ENCODE peak calls at places on chromosomes 5 and 9, in ten cellular contexts. V, I, M, S, L, D, N, R, J and W are unnamed samples.

GRCh38 chr9:98118640-98119601 is at the start of gene TRIM14:
- DNase-seq in V (peak), I (peak), M (peak), S (peak), L (peak), D (no peak), N (peak), R (no peak), J (peak), W (peak)

GRCh38 chr5:169013208-169013728 is 287.7 kb downstream of the SLIT3 start:
- DNase-seq in V (no peak), I (no peak), M (no peak), S (no peak), L (no peak), D (no peak), N (no peak), R (no peak), J (no peak), W (no peak)

GRCh38 chr9:72297516-72297915 is 67.5 kb downstream of the ZFAND5 start:
- DNase-seq in V (no peak), I (no peak), M (no peak), S (no peak), L (no peak), D (no peak), N (no peak), R (no peak), J (no peak), W (no peak)

GRCh38 chr9:137461663-137462395 is 2.7 kb upstream of the NSMF start:
- DNase-seq in V (peak), I (no peak), M (peak), S (peak), L (peak), D (peak), N (peak), R (no peak), J (peak), W (peak)

GRCh38 chr9:18982246-18982589 is 50.8 kb downstream of the SAXO1 start:
- DNase-seq in V (no peak), I (no peak), M (no peak), S (no peak), L (no peak), D (no peak), N (no peak), R (no peak), J (no peak), W (no peak)

GRCh38 chr9:112050544-112051475 is 124.3 kb downstream of the SUSD1 start:
- DNase-seq in V (peak), I (peak), M (peak), S (no peak), L (peak), D (no peak), N (no peak), R (no peak), J (peak), W (no peak)

GRCh38 chr5:109315245-109315644 is 94.5 kb downstream of the PJA2 start:
- DNase-seq in V (no peak), I (no peak), M (no peak), S (no peak), L (no peak), D (no peak), N (no peak), R (no peak), J (no peak), W (no peak)

GRCh38 chr9:8779478-8779877 is 979.9 kb upstream of the DMAC1 start:
- DNase-seq in V (no peak), I (no peak), M (no peak), S (no peak), L (no peak), D (no peak), N (no peak), R (no peak), J (no peak), W (no peak)

GRCh38 chr5:93279292-93279974 is 301.6 kb downstream of the NR2F1-AS1 start:
- DNase-seq in V (no peak), I (no peak), M (no peak), S (no peak), L (no peak), D (no peak), N (no peak), R (no peak), J (no peak), W (no peak)

GRCh38 chr5:53956632-53957031 is 353.7 kb downstream of the ARL15 start:
- DNase-seq in V (no peak), I (no peak), M (no peak), S (no peak), L (no peak), D (no peak), N (no peak), R (no peak), J (no peak), W (no peak)

GRCh38 chr5:171318026-171318425 is 9.0 kb downstream of the TLX3 start:
- DNase-seq in V (no peak), I (no peak), M (no peak), S (no peak), L (no peak), D (no peak), N (no peak), R (no peak), J (no peak), W (peak)

GRCh38 chr9:76667521-76667957 is 96.7 kb upstream of the PCA3 start:
- DNase-seq in V (no peak), I (no peak), M (no peak), S (peak), L (no peak), D (no peak), N (no peak), R (no peak), J (no peak), W (no peak)

GRCh38 chr5:172903790-172904189 is 55.4 kb upstream of the RPL26L1 start:
- DNase-seq in V (peak), I (peak), M (peak), S (no peak), L (peak), D (no peak), N (no peak), R (peak), J (peak), W (peak)
- H3K27ac ChIP-seq in V (peak), I (peak), M (peak), S (no peak), L (peak), D (no peak), N (no peak), R (peak), J (peak), W (peak)

DNA sequence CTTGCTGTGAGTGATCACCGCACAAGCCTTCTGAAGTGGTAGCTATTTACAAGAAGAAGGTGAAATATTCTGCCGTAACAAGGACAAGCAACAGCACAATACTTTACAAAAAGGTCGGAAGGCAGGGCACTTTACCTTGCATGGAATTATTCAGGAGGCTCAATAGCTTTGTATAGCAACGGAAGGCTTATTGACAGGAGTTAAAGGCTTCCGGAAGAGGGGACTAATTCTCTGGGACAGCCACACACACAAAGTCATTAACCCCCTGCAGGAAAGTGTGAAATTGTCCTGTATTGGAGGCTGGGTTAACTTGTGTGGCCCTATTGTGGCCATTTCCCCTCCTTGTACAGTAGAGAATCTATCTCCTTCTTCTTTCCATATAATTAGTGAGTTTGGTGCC is 199.3 kb upstream of the SEMA6A start:
- DNase-seq in V (no peak), I (no peak), M (no peak), S (no peak), L (no peak), D (no peak), N (no peak), R (no peak), J (no peak), W (no peak)
- H3K27ac ChIP-seq in V (no peak), I (no peak), M (no peak), S (no peak), L (no peak), D (no peak), N (no peak), R (no peak), J (no peak), W (no peak)

GRCh38 chr5:134459491-134459890 is 47.8 kb upstream of the CDKN2AIPNL start:
- DNase-seq in V (no peak), I (no peak), M (no peak), S (no peak), L (no peak), D (no peak), N (no peak), R (no peak), J (no peak), W (peak)

GRCh38 chr5:134458676-134459403 is 47.2 kb upstream of the CDKN2AIPNL start:
- DNase-seq in V (no peak), I (no peak), M (no peak), S (no peak), L (no peak), D (no peak), N (no peak), R (no peak), J (peak), W (peak)

GRCh38 chr5:134456825-134457224 is 45.1 kb upstream of the CDKN2AIPNL start:
- DNase-seq in V (no peak), I (no peak), M (no peak), S (no peak), L (no peak), D (no peak), N (no peak), R (no peak), J (no peak), W (peak)

GRCh38 chr5:134458234-134458633 is 46.6 kb upstream of the CDKN2AIPNL start:
- DNase-seq in V (no peak), I (no peak), M (no peak), S (no peak), L (peak), D (no peak), N (no peak), R (no peak), J (peak), W (peak)

DNA sequence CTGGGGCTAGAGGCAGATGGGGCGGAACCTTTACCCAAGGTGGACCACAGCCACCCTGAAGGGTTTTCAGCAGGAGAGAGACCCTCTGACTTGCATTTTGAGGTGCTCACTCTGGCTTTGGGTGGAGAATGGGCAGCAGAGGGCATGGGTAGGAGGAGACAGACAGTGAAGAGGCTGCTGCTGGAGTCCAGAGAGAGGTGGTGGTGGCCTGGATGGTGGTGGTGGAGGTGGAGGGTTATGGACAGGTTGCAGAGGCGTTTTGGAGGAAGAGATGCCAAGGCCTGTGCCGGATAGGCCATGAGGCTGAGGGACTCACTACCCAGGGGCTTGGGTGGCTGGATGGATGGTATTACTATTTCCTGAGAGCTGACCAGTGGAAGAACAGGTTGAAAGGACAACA is 46.1 kb upstream of the CDKN2AIPNL start:
- DNase-seq in V (no peak), I (no peak), M (no peak), S (no peak), L (no peak), D (no peak), N (no peak), R (no peak), J (no peak), W (peak)
- H3K27ac ChIP-seq in V (peak), I (peak), M (no peak), S (no peak), L (no peak), D (no peak), N (no peak), R (no peak), J (peak), W (no peak)

GRCh38 chr5:74865799-74866652 is at the start of gene FAM169A:
- DNase-seq in V (peak), I (no peak), M (peak), S (peak), L (peak), D (peak), N (peak), R (no peak), J (peak), W (no peak)
- H3K27ac ChIP-seq in V (peak), I (no peak), M (peak), S (peak), L (no peak), D (no peak), N (peak), R (peak), J (no peak), W (peak)

GRCh38 chr5:98627121-98627520 is 146.3 kb upstream of the RGMB start:
- DNase-seq in V (no peak), I (no peak), M (no peak), S (no peak), L (no peak), D (no peak), N (no peak), R (no peak), J (no peak), W (no peak)

GRCh38 chr5:98630621-98631020 is 142.8 kb upstream of the RGMB start:
- DNase-seq in V (no peak), I (no peak), M (no peak), S (no peak), L (no peak), D (no peak), N (no peak), R (no peak), J (no peak), W (no peak)

GRCh38 chr5:98635631-98636030 is 137.8 kb upstream of the RGMB start:
- DNase-seq in V (no peak), I (no peak), M (no peak), S (no peak), L (no peak), D (no peak), N (no peak), R (no peak), J (no peak), W (no peak)

GRCh38 chr5:98631311-98632054 is 142.0 kb upstream of the RGMB start:
- DNase-seq in V (peak), I (no peak), M (no peak), S (no peak), L (no peak), D (no peak), N (no peak), R (peak), J (no peak), W (no peak)
- H3K27ac ChIP-seq in V (no peak), I (no peak), M (no peak), S (no peak), L (no peak), D (no peak), N (no peak), R (no peak), J (no peak), W (peak)